ENCODE peak calls at places on chromosomes 1 and 21, in ten cellular contexts. Y is colonic mucosa; N is A549; C is pancreas; W is mammary epithelial cell; F is CD8-positive, alpha-beta memory T cell; S is ovary; A is right atrium auricular region; O is Karpas-422; K is adrenal gland. B is an unnamed sample.
A peak's percentile ranks its signal among the peaks of the same experiment; 100 is the strongest.

GRCh38 chr1:230541306-230541705 is 101.0 kb upstream of the COG2 start:
- DNase-seq in K (no peak), S (no peak), N (no peak), A (no peak), W (no peak), F (no peak), C (no peak), Y (no peak), O (no peak), B (no peak)

GRCh38 chr1:229230893-229231753 is 39.8 kb upstream of the RAB4A start:
- DNase-seq in Y (no peak), O (peak; percentile 6), W (peak; percentile 86), S (no peak), F (no peak), K (peak; percentile 46), C (no peak), A (no peak), N (peak; percentile 62), B (no peak)

GRCh38 chr1:10703702-10704101 is 92.7 kb downstream of the CASZ1 start:
- DNase-seq in K (no peak), O (no peak), N (no peak), F (no peak), Y (no peak), C (no peak), A (no peak), S (no peak), W (no peak), B (no peak)

GRCh38 chr1:177928194-177928593 is 41.7 kb downstream of the SEC16B start:
- DNase-seq in Y (no peak), A (no peak), S (no peak), O (no peak), K (no peak), W (peak; percentile 38), N (no peak), F (no peak), C (no peak), B (no peak)

GRCh38 chr1:201999625-202000238 is 10.7 kb upstream of the ELF3 start:
- DNase-seq in S (no peak), C (peak; percentile 21), O (peak; percentile 76), W (peak; percentile 43), Y (no peak), N (peak; percentile 83), K (peak; percentile 27), A (no peak), F (no peak), B (no peak)

GRCh38 chr1:115088871-115089442 is 346 bp downstream of the TSPAN2 start:
- DNase-seq in F (no peak), O (no peak), Y (no peak), K (no peak), C (no peak), A (no peak), W (no peak), N (no peak), S (no peak), B (no peak)

GRCh38 chr1:218027152-218027551 is 257.9 kb upstream of the RRP15 start:
- DNase-seq in O (no peak), F (no peak), N (no peak), W (no peak), C (no peak), Y (no peak), A (no peak), S (no peak), K (no peak), B (no peak)

GRCh38 chr1:185396126-185396525 is 79.1 kb upstream of the IVNS1ABP start:
- DNase-seq in W (no peak), Y (no peak), O (no peak), C (no peak), S (no peak), N (no peak), F (no peak), K (no peak), A (no peak), B (no peak)

GRCh38 chr1:150720703-150721102 is at the start of gene HORMAD1:
- DNase-seq in Y (no peak), A (no peak), O (no peak), S (no peak), N (no peak), C (no peak), F (no peak), K (no peak), W (no peak), B (no peak)

GRCh38 chr1:110783292-110783918 is 89.5 kb upstream of the CD53 start:
- DNase-seq in K (peak; percentile 45), F (peak; percentile 39), S (no peak), N (peak; percentile 50), O (peak; percentile 82), A (no peak), C (peak; percentile 26), W (peak; percentile 55), Y (peak; percentile 38), B (peak; percentile 39)

GRCh38 chr1:183734600-183735036 is 70.3 kb upstream of the RGL1 start:
- DNase-seq in N (no peak), Y (no peak), F (no peak), A (peak; percentile 61), O (no peak), W (no peak), K (peak; percentile 37), C (peak; percentile 20), S (peak; percentile 41), B (no peak)

GRCh38 chr1:80799457-80799856 is 1001.3 kb upstream of the ADGRL2 start:
- DNase-seq in O (no peak), A (no peak), K (no peak), Y (no peak), S (no peak), F (no peak), W (no peak), C (no peak), N (no peak), B (no peak)

DNA sequence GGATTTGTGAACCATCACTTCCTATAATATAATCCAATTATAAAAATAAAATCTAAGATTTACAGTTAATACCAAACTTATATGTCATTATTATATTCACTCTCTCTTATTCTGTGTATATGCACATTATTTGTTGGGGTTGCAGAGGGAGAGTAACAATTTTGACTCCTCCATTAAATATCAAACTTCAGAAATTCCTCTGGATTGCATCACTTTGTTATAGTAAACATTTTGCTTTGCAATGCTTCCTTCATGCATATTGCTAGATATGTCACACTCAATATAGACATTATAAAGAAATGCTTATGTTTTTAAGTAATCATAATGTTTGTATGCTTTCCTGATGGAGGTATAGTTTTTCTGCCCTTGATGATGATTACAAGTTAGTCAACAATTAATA is 999.0 kb upstream of the ADGRL2 start:
- DNase-seq in N (no peak), C (no peak), S (no peak), O (no peak), K (no peak), W (no peak), A (no peak), F (no peak), Y (no peak), B (no peak)
- H3K9me3 ChIP-seq in N (no peaks in the 10 kb centered on the region), C (no peaks in the 10 kb centered on the region), S (no peaks in the 10 kb centered on the region), O (peaks cover 19% of the 10 kb centered on the region), K (no peaks in the 10 kb centered on the region), W (no peaks in the 10 kb centered on the region), A (peaks cover 8% of the 10 kb centered on the region), F (no peaks in the 10 kb centered on the region), Y (no peaks in the 10 kb centered on the region), B (peaks cover 5% of the 10 kb centered on the region)

GRCh38 chr1:106846656-106847055 is 209.8 kb upstream of the PRMT6 start:
- DNase-seq in K (no peak), N (no peak), W (no peak), O (no peak), C (no peak), F (no peak), S (no peak), A (no peak), Y (no peak), B (no peak)
- H3K9me3 ChIP-seq in K (no peaks in the 10 kb centered on the region), N (no peaks in the 10 kb centered on the region), W (no peaks in the 10 kb centered on the region), O (peaks cover 18% of the 10 kb centered on the region), C (no peaks in the 10 kb centered on the region), F (no peaks in the 10 kb centered on the region), S (no peaks in the 10 kb centered on the region), A (no peaks in the 10 kb centered on the region), Y (no peaks in the 10 kb centered on the region), B (no peaks in the 10 kb centered on the region)

GRCh38 chr1:65009724-65010420 is 43.5 kb upstream of the JAK1 start:
- DNase-seq in W (no peak), Y (no peak), N (no peak), C (no peak), O (no peak), K (no peak), S (no peak), F (no peak), A (no peak), B (no peak)
- H3K9me3 ChIP-seq in W (no peaks in the 10 kb centered on the region), Y (no peaks in the 10 kb centered on the region), N (no peaks in the 10 kb centered on the region), C (no peaks in the 10 kb centered on the region), O (no peaks in the 10 kb centered on the region), K (no peaks in the 10 kb centered on the region), S (no peaks in the 10 kb centered on the region), F (no peaks in the 10 kb centered on the region), A (no peaks in the 10 kb centered on the region), B (no peaks in the 10 kb centered on the region)

DNA sequence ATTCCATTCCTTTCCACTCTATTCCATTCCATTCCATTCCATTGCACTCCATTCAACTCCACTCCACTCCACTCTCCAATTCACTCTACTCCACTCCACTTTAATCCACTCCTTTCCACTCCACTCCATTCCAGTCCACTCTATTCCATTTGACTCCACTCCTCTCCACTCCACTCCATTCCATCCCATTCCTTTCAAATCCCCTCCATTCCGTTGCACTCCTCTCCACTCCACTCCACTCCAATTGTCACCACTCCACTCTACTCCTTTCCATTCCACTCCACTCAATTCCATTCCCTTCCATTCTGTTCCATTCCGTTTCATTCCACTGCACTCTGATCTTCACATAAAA is 2563.7 kb upstream of the TPTE start:
- DNase-seq in C (no peak), K (no peak), A (no peak), Y (no peak), S (no peak), N (no peak), O (no peak), F (no peak), W (no peak), B (no peak)
- H3K9me3 ChIP-seq in C (peaks cover under 1% of the 10 kb centered on the region), K (no peaks in the 10 kb centered on the region), A (peaks cover 83% of the 10 kb centered on the region), Y (peaks cover 20% of the 10 kb centered on the region), S (peaks cover 32% of the 10 kb centered on the region), N (peaks cover 16% of the 10 kb centered on the region), O (peaks cover 57% of the 10 kb centered on the region), F (peaks cover 36% of the 10 kb centered on the region), W (peaks cover 74% of the 10 kb centered on the region), B (peaks cover 35% of the 10 kb centered on the region)

DNA sequence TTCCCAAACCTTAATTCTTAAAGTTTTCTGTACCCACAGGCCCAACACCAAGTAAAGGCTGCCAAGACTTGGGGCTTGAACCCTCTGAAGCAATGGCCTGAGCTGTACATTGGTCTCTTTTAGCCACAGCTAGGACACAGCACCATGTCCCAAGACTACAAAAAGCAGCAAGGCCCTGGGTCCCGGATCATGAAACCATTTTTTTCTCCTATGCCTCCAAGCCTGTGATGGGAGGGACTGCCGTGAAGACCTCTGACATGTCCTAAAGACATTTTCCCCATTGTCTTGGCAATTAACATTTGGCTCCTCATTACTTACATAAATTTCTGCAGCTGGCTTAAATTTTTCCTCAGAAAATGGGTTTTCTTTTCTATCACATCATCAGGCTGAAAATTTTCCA is 30.9 kb downstream of the ZNF670 start:
- DNase-seq in C (no peak), F (no peak), W (no peak), Y (no peak), K (no peak), S (no peak), N (no peak), O (no peak), A (no peak), B (no peak)
- H3K9me3 ChIP-seq in C (no peaks in the 10 kb centered on the region), F (peaks cover 46% of the 10 kb centered on the region), W (peaks cover 36% of the 10 kb centered on the region), Y (peaks cover 5% of the 10 kb centered on the region), K (no peaks in the 10 kb centered on the region), S (peaks cover 9% of the 10 kb centered on the region), N (peaks cover 71% of the 10 kb centered on the region), O (peaks cover 48% of the 10 kb centered on the region), A (peaks cover 28% of the 10 kb centered on the region), B (peaks cover 15% of the 10 kb centered on the region)

GRCh38 chr1:40362699-40363098 is 10.8 kb upstream of the SMAP2 start:
- DNase-seq in N (no peak), C (no peak), S (no peak), O (no peak), Y (no peak), F (no peak), A (no peak), K (no peak), W (no peak), B (no peak)
- H3K9me3 ChIP-seq in N (peaks cover 13% of the 10 kb centered on the region), C (no peaks in the 10 kb centered on the region), S (peaks cover 4% of the 10 kb centered on the region), O (no peaks in the 10 kb centered on the region), Y (no peaks in the 10 kb centered on the region), F (no peaks in the 10 kb centered on the region), A (peaks cover 12% of the 10 kb centered on the region), K (no peaks in the 10 kb centered on the region), W (peaks cover under 1% of the 10 kb centered on the region), B (no peaks in the 10 kb centered on the region)

B was measured in T-helper 17 cell.